ENCODE peak calls at places on chromosomes 7 and 10, in seven cellular contexts. K is psoas muscle, Y is colonic mucosa, W is K562, N is lung, V is kidney, I is left ventricle myocardium inferior. X is an unnamed sample.

GRCh38 chr7:132090444-132090843 is 485.8 kb downstream of the PLXNA4 start:
- DNase-seq in W (peak; percentile 76), N (no peak), I (no peak), V (no peak), Y (no peak), K (no peak), X (no peak)

GRCh38 chr7:76047305-76047810 is 442 bp downstream of the STYXL1 start:
- DNase-seq in Y (no peak), N (no peak), W (no peak), I (no peak), V (no peak), K (no peak), X (peak; percentile 12)

GRCh38 chr10:130464426-130464825 is 328.2 kb downstream of the GLRX3 start:
- DNase-seq in Y (no peak), V (no peak), K (no peak), I (no peak), N (no peak), W (no peak), X (no peak)

GRCh38 chr7:27564881-27565482 is 97.7 kb downstream of the HIBADH start:
- DNase-seq in K (no peak), N (no peak), I (no peak), Y (no peak), V (no peak), W (no peak), X (no peak)

GRCh38 chr7:142478479-142479220 is 220.8 kb upstream of the PRSS58 start:
- DNase-seq in K (no peak), V (no peak), N (no peak), W (peak; percentile 66), Y (peak; percentile 58), I (no peak), X (no peak)

GRCh38 chr10:12521423-12521822 is 172.1 kb downstream of the CAMK1D start:
- DNase-seq in W (no peak), K (no peak), N (no peak), I (no peak), Y (no peak), V (no peak), X (no peak)

GRCh38 chr10:126422561-126422960 is 34.3 kb upstream of the ADAM12 start:
- DNase-seq in Y (no peak), V (no peak), K (no peak), W (no peak), I (no peak), N (no peak), X (no peak)

GRCh38 chr7:8089036-8089780 is 120.6 kb downstream of the GLCCI1 start:
- DNase-seq in V (no peak), K (no peak), W (no peak), N (no peak), Y (no peak), I (no peak), X (no peak)

GRCh38 chr10:2620827-2621521 is 446.4 kb upstream of the PFKP start:
- DNase-seq in W (no peak), N (no peak), V (no peak), Y (no peak), I (no peak), K (no peak), X (no peak)

GRCh38 chr7:141053626-141054025 is 20.2 kb upstream of the TMEM178B start:
- DNase-seq in V (peak; percentile 78), W (no peak), N (no peak), Y (no peak), I (no peak), K (no peak), X (no peak)

GRCh38 chr10:50025627-50026026 is 37.4 kb downstream of the AGAP6 start:
- DNase-seq in V (no peak), W (no peak), K (no peak), N (no peak), I (no peak), Y (no peak), X (no peak)

GRCh38 chr7:34309116-34309515 is 348.9 kb upstream of the NPSR1 start:
- DNase-seq in W (no peak), K (peak; percentile 36), Y (no peak), V (peak; percentile 44), N (no peak), I (no peak), X (no peak)

GRCh38 chr7:4937411-4937810 is 21.6 kb downstream of the MMD2 start:
- DNase-seq in N (no peak), V (no peak), K (no peak), Y (no peak), W (no peak), I (no peak), X (no peak)

GRCh38 chr7:44158060-44158872 is 17.1 kb upstream of the MYL7 start:
- DNase-seq in W (no peak), N (no peak), K (no peak), V (no peak), I (no peak), Y (no peak), X (no peak)

GRCh38 chr7:95817846-95818245 is 45.5 kb downstream of the DYNC1I1 start:
- DNase-seq in Y (no peak), I (no peak), K (no peak), V (no peak), N (no peak), W (no peak), X (no peak)

GRCh38 chr7:100678291-100678984 is 4.9 kb downstream of the GNB2 start:
- DNase-seq in V (peak; percentile 79), W (peak; percentile 42), I (peak; percentile 18), N (no peak), K (peak; percentile 62), Y (no peak), X (no peak)

GRCh38 chr7:47435889-47436312 is 146.0 kb downstream of the TNS3 start:
- DNase-seq in Y (peak; percentile 76), K (peak; percentile 78), W (peak; percentile 31), N (peak; percentile 53), I (peak; percentile 63), V (no peak), X (no peak)
- TF ChIP-seq CTCF in Y (peak; percentile 70), K (peak; percentile 72), W (peak; percentile 67), N (peak; percentile 46), I (peak; percentile 86), V (peak; percentile 79), X (peak; percentile 67)

DNA sequence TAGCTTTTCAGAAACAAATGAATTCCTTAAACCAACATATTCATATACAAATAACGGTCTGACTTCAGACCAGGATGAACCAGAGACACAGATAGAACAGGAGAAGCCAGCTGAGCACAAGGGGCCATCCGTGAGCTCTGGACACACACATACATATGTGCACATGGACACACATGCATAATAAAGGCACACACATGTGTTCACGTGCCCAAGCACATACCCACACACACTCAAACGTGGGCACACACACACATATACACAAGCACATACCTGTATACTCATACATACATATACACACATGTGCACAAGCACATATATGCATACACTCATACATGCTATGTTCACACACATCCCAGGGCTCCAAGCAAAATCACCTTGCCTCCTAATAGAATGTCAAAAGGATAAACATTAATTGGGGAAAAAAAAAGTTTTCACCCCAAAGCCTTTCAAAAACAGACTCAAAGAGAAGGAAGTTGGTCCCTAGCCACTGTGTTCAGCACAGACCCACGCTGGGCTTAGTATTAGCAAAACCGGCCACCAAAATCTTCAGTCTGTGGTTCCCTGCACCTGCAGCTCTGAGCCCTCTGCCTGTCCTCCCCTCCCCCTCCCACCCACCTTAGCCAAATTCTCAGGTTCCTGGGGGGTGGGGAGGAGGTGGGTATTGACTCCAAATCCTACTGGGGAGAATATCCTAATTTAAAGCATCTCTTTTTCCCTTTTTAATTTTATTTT is 100.4 kb upstream of the MACROH2A2 start:
- DNase-seq in V (no peak), W (no peak), K (no peak), N (no peak), I (no peak), Y (no peak), X (no peak)
- H3K27ac ChIP-seq in V (no peak overlapping the region), W (no peak overlapping the region), K (no peak overlapping the region), N (no peak overlapping the region), I (no peak overlapping the region), Y (no peak overlapping the region), X (no peak overlapping the region)

GRCh38 chr7:91420606-91421390 is 156.6 kb downstream of the FZD1 start:
- DNase-seq in K (no peak), W (no peak), Y (no peak), V (no peak), I (no peak), N (no peak), X (peak; percentile 14)

GRCh38 chr7:91425149-91425548 is 160.9 kb downstream of the FZD1 start:
- DNase-seq in V (no peak), Y (no peak), W (no peak), N (no peak), I (no peak), K (no peak), X (no peak)

DNA sequence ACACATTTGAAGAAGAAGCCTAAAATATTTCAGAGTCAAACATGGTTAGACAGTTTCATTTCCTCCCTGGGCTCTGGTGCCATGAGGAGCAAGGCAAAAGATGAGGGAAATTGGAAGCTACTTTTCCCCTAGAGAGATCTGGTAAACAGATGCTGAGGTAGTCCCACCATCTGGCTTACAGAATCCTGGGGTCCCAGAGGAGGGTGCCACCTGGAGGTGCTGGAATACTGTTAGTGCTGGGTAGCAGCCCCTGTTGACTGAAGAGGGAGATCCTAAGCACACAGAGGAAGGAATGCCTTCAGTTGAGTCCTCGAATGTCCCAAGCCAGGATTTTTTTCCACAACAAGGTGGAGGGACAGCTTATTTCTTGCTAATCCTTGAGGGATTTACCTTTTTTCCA is 160.1 kb downstream of the FZD1 start:
- DNase-seq in W (no peak), V (no peak), K (no peak), Y (no peak), I (no peak), N (no peak), X (no peak)
- TF ChIP-seq CTCF in W (peak; percentile 25), V (no peak), K (no peak), Y (no peak), I (no peak), N (no peak), X (no peak)

DNA sequence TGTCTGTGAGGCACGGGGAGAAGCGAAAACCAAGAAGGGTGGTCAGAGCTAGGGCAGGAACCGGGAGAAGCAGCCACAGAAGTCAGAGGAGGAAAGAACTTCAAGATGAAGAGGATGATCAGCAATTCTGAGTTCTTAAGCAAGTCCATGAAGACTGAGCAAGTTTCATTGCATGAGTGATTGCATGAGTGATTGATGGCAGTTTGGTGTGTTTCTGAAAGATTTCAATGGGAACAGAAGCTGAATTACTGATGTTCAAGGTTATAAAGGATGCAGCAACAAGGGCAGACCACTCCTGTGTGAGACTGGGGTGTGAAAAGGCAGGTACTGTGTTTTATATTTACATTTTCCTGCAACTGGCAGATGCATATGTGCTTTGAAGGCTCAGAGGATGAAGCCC is 35.4 kb downstream of the CCNY start:
- DNase-seq in Y (no peak), W (no peak), N (no peak), I (no peak), K (no peak), V (no peak), X (no peak)
- H3K27ac ChIP-seq in Y (no peak overlapping the region), W (no peak overlapping the region), N (peak overlapping the region; percentile 69), I (peak overlapping the region; percentile 94), K (peak overlapping the region; percentile 83), V (no peak overlapping the region), X (peak overlapping the region; percentile 25)

X was measured in foreskin keratinocyte.